ENCODE peak calls at places on chromosomes 7 and 10, in four cellular contexts. One of them, this sample, is unnamed.

GRCh38 chr10:97849101-97849490 is 547 bp upstream of the GOLGA7B start:
- DNase-seq in K562: no peak
- DNase-seq in HL-60: no peak
- DNase-seq in GM12878: no peak
- DNase-seq in this sample: no peak

GRCh38 chr10:16913266-16913665 is 96.0 kb upstream of the RSU1 start:
- DNase-seq in K562: no peak
- DNase-seq in HL-60: no peak
- DNase-seq in GM12878: no peak
- DNase-seq in this sample: no peak

GRCh38 chr7:91034459-91035368 is 229.5 kb upstream of the FZD1 start:
- DNase-seq in GM12878: no peak
- DNase-seq in HL-60: peak
- DNase-seq in K562: peak
- DNase-seq in this sample: no peak

GRCh38 chr7:151704969-151705743 is 171.8 kb downstream of the PRKAG2 start:
- DNase-seq in HL-60: no peak
- DNase-seq in K562: peak
- DNase-seq in GM12878: no peak
- DNase-seq in this sample: no peak

GRCh38 chr10:98694014-98694413 is 247.3 kb upstream of the HPS1 start:
- DNase-seq in HL-60: no peak
- DNase-seq in GM12878: no peak
- DNase-seq in K562: no peak
- DNase-seq in this sample: no peak

GRCh38 chr10:71909399-71910083 is 54.7 kb upstream of the CHST3 start:
- DNase-seq in HL-60: no peak
- DNase-seq in GM12878: no peak
- DNase-seq in K562: no peak
- DNase-seq in this sample: no peak

GRCh38 chr10:80855348-80855971 is 317.8 kb downstream of the SH2D4B start:
- DNase-seq in K562: peak
- DNase-seq in HL-60: peak
- DNase-seq in GM12878: peak
- DNase-seq in this sample: no peak

GRCh38 chr10:96720422-96721206 is at the start of gene PIK3AP1:
- DNase-seq in K562: peak
- DNase-seq in GM12878: no peak
- DNase-seq in HL-60: peak
- DNase-seq in this sample: peak

GRCh38 chr7:95577137-95577536 is 19.2 kb downstream of the PDK4 start:
- DNase-seq in HL-60: no peak
- DNase-seq in GM12878: no peak
- DNase-seq in K562: no peak
- DNase-seq in this sample: no peak
- TF ChIP-seq SPI1 in HL-60: no peak
- TF ChIP-seq SPI1 in GM12878: no peak
- TF ChIP-seq SPI1 in K562: no peak
- TF ChIP-seq SPI1 in this sample: no peak

GRCh38 chr10:102645388-102645740 is 1.1 kb downstream of the TRIM8 start:
- DNase-seq in GM12878: no peak
- DNase-seq in K562: no peak
- DNase-seq in HL-60: peak
- DNase-seq in this sample: no peak
- TF ChIP-seq POLR2AphosphoS5 in GM12878: no peak
- TF ChIP-seq POLR2AphosphoS5 in K562: no peak
- TF ChIP-seq POLR2AphosphoS5 in HL-60: no peak
- TF ChIP-seq POLR2AphosphoS5 in this sample: no peak

GRCh38 chr10:86316990-86317389 is 49.6 kb downstream of the GRID1 start:
- DNase-seq in GM12878: no peak
- DNase-seq in HL-60: no peak
- DNase-seq in K562: no peak
- DNase-seq in this sample: no peak
- TF ChIP-seq SPI1 in GM12878: no peak
- TF ChIP-seq SPI1 in HL-60: no peak
- TF ChIP-seq SPI1 in K562: no peak
- TF ChIP-seq SPI1 in this sample: no peak

DNA sequence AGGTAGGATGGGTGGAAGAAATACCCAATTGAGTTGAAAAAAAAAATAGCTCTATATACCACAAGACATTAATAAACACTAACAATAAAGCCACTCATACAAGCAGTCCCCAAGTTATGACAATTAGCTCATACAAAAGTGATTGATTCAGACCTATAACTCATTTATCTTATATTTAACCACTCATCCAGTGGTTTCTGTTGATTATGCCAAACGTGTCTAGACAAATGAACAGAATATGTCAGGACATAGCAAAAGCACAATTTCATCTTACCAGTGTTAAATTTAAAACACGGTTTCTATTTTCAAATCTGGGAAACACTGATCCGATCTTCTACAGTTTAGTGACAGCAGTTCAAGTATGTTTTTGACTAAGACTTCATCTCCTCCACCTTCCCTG is 17.0 kb downstream of the ABI1 start:
- DNase-seq in HL-60: no peak
- DNase-seq in GM12878: no peak
- DNase-seq in K562: no peak
- DNase-seq in this sample: no peak
- TF ChIP-seq POLR2AphosphoS5 in HL-60: no peak
- TF ChIP-seq POLR2AphosphoS5 in GM12878: no peak
- TF ChIP-seq POLR2AphosphoS5 in K562: no peak
- TF ChIP-seq POLR2AphosphoS5 in this sample: no peak

DNA sequence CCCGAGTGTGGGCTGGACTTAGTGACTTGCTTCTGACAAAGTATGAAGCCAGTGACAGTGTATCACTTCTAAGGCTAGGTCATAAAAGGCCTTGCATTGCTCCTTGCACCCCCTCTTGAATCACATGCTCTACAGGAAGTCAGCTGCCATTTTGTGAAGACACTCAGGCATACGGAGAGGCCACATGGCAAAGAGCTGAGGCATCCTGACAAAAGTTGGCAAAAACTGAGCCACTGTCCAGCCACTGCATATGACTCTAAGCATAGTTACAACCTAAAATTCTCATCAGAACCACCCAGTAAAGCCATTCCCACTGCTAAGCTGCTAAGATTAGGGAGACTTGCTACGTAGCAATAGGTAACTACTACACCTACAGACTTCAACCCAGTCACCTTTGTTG is 18.6 kb downstream of the COBL start:
- DNase-seq in HL-60: no peak
- DNase-seq in K562: no peak
- DNase-seq in GM12878: no peak
- DNase-seq in this sample: no peak
- TF ChIP-seq SPI1 in HL-60: no peak
- TF ChIP-seq SPI1 in K562: no peak
- TF ChIP-seq SPI1 in GM12878: no peak
- TF ChIP-seq SPI1 in this sample: no peak

GRCh38 chr10:125014086-125014830 is 72.3 kb downstream of the ZRANB1 start:
- DNase-seq in HL-60: no peak
- DNase-seq in GM12878: no peak
- DNase-seq in K562: no peak
- DNase-seq in this sample: no peak
- TF ChIP-seq POLR2AphosphoS5 in HL-60: no peak
- TF ChIP-seq POLR2AphosphoS5 in GM12878: no peak
- TF ChIP-seq POLR2AphosphoS5 in K562: no peak
- TF ChIP-seq POLR2AphosphoS5 in this sample: no peak

DNA sequence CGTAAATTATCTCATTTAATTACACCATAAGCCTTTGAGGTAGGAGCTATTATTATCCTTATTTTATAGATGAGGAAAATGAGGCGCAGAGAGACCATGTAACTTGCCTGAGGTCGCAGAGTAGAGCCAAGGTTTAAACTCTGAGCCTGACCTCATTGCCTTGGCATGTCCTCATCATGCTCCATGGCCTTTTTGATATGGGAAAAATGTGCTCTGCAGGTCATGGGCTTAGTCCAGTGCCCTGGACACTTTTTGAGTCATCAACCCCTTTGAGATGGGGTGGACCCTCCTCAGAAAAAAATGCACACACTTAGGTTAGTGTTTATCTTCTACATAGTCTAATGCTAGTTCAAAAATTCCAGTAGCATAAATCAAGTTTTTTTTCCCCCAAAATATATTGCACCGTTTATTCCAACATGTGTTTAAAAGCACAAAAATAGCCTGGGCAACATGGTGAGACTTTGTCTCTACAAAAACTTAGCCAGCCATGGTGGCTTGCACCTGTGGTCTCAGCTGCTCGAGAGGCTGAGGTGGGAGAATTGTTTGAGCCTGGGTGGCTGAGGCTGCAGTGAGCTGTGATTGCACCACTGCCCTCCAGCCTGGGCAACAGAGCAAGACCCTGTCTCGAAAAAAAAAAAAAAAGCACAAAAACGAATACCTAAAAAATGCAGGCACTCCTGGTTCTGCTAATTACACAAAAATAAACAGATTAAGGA is 28.6 kb upstream of the TMEM178B start:
- DNase-seq in GM12878: no peak
- DNase-seq in HL-60: no peak
- DNase-seq in K562: no peak
- DNase-seq in this sample: no peak
- TF ChIP-seq SPI1 in GM12878: no peak
- TF ChIP-seq SPI1 in HL-60: no peak
- TF ChIP-seq SPI1 in K562: no peak
- TF ChIP-seq SPI1 in this sample: no peak

GRCh38 chr7:100745184-100745583 is 11.8 kb downstream of the ZAN start:
- DNase-seq in HL-60: no peak
- DNase-seq in K562: peak
- DNase-seq in GM12878: no peak
- DNase-seq in this sample: no peak
- TF ChIP-seq POLR2AphosphoS5 in HL-60: no peak
- TF ChIP-seq POLR2AphosphoS5 in K562: no peak
- TF ChIP-seq POLR2AphosphoS5 in GM12878: no peak
- TF ChIP-seq POLR2AphosphoS5 in this sample: no peak

DNA sequence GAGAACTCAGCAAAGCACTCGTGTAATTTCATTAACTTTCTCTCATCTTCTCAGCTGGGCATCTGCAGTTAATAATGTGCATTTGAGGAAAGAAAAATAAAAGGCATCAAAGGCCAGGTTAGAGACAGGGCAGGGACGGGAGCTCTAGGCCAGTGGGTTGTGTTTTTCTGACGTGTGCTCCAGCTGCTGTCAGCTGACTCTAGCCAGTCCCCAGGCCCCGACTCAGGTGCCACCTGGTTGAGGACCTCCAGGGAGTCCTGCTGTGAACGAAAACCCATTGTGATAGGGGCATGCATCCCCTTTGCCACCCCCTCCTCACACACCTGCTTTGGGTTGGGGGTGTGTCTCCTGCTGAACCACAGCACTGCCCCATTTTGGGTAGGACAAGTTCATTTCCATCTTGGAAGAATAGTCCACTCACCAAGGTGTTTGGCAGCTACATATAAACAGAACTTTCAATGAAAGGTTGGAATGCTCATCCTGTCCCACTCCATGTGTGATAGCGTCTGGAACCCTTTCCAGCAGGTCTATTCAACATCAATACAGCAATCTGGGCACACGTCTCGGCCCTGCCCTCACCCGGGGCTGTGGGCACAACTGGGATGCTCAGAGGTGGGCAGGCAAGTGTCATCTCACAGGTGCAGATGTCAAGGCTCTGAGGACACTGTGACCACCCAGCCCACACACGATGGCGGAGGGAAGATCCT is 146.1 kb upstream of the FAM20C start:
- DNase-seq in K562: no peak
- DNase-seq in HL-60: no peak
- DNase-seq in GM12878: no peak
- DNase-seq in this sample: no peak
- TF ChIP-seq SPI1 in K562: no peak
- TF ChIP-seq SPI1 in HL-60: no peak
- TF ChIP-seq SPI1 in GM12878: no peak
- TF ChIP-seq SPI1 in this sample: no peak

DNA sequence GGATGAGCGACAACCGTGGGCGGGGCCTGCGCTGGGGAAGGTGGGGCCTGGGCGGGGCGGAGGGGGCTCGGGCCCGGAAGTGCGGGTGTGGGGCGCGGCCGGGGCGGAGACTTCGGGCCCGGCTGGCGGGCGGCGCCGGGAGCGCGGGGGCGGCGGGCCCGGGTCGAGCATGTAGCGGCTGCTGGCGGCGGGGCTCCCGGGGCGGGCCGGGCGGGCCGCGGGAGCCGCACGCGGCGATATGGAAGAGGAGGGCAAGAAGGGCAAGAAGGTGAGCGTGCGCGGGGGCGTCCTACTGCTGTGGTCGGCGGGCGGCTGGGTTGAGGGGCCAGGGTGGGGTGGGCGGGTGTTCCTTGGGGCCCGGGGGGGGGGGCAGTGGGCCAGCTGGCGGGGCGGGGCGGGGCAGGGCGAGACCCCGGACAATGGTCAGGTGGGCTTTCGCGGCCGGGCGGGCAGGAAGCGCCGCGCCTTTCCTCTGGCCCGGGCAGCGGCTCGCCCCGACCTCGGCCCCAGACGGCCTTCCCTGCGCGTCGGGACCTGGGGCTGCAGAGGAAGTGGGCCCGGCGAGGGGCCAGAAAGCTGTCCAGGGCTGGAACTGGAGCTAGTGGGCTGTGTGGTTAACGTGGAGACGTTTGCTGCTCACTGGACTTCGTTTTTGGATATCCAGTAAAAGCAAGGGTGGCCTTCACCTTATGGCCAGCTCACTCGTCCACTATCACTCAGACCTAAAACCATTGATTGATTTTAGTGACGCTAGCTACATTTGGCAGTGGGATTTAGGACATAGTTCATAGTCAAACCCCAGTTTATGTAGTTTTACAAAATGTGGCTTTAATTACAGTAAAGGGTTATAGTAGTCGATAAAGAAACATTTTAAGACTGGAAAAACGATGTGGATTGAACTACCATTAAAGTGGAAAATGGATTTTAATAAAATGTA is at the start of gene CCM2:
- DNase-seq in K562: no peak
- DNase-seq in GM12878: no peak
- DNase-seq in HL-60: peak
- DNase-seq in this sample: no peak
- TF ChIP-seq POLR2AphosphoS5 in K562: no peak
- TF ChIP-seq POLR2AphosphoS5 in GM12878: no peak
- TF ChIP-seq POLR2AphosphoS5 in HL-60: peak
- TF ChIP-seq POLR2AphosphoS5 in this sample: no peak